ENCODE peak calls at places on chromosomes 4 and X, in six cellular contexts. K, S, Q, I, R and G are unnamed samples.

GRCh38 chrX:131816551-131817136 is 206.5 kb upstream of the STK26 start:
- DNase-seq in Q (no peak), K (peak; percentile 63), R (no peak), I (peak; percentile 14), S (peak; percentile 40), G (no peak)

GRCh38 chrX:151752847-151753246 is 18.3 kb downstream of the CNGA2 start:
- DNase-seq in K (peak; percentile 3), R (no peak), S (no peak), I (no peak), Q (no peak), G (no peak)

GRCh38 chrX:130081421-130082045 is 28.8 kb downstream of the ELF4 start:
- DNase-seq in R (no peak), Q (no peak), K (peak; percentile 52), I (no peak), S (no peak), G (no peak)

GRCh38 chrX:46662188-46662587 is 88.6 kb downstream of the CHST7 start:
- DNase-seq in Q (no peak), I (no peak), R (no peak), K (no peak), S (no peak), G (no peak)

GRCh38 chr4:149161247-149161646 is 654.4 kb downstream of the IQCM start:
- DNase-seq in R (no peak), S (peak; percentile 34), K (peak; percentile 27), Q (no peak), I (no peak), G (no peak)

GRCh38 chrX:104921606-104922205 is 298.8 kb downstream of the TEX13A start:
- DNase-seq in S (no peak), K (no peak), Q (no peak), R (no peak), I (no peak), G (no peak)

GRCh38 chr4:67327245-67327860 is 217.9 kb downstream of the CENPC start:
- DNase-seq in K (peak; percentile 54), I (peak; percentile 70), S (peak; percentile 72), Q (no peak), R (peak; percentile 60), G (peak; percentile 6)

GRCh38 chr4:6938237-6938636 is 28.6 kb downstream of the TBC1D14 start:
- DNase-seq in Q (no peak), S (no peak), R (no peak), I (no peak), K (peak; percentile 22), G (no peak)

GRCh38 chr4:8846046-8846720 is 25.5 kb downstream of the HMX1 start:
- DNase-seq in Q (no peak), S (no peak), R (no peak), K (no peak), I (no peak), G (no peak)

GRCh38 chrX:113369056-113369455 is 528.4 kb upstream of the AMOT start:
- DNase-seq in Q (no peak), R (no peak), I (no peak), K (no peak), S (no peak), G (no peak)

GRCh38 chr4:26263165-26263564 is 57.6 kb upstream of the RBPJ start:
- DNase-seq in K (no peak), Q (no peak), R (no peak), S (no peak), I (no peak), G (no peak)

GRCh38 chr4:59102311-59102710 is 1992.1 kb upstream of the IGFBP7 start:
- DNase-seq in S (no peak), Q (no peak), K (no peak), I (no peak), R (no peak), G (no peak)

GRCh38 chr4:61277785-61278184 is 77.7 kb downstream of the ADGRL3 start:
- DNase-seq in I (no peak), R (no peak), K (no peak), Q (no peak), S (no peak), G (no peak)

GRCh38 chr4:82139287-82139686 is 234.5 kb downstream of the HNRNPD start:
- DNase-seq in R (no peak), Q (no peak), I (no peak), S (no peak), K (no peak), G (no peak)

GRCh38 chr4:30875659-30876269 is 155.6 kb downstream of the PCDH7 start:
- DNase-seq in R (no peak), I (no peak), K (peak; percentile 11), Q (no peak), S (no peak), G (no peak)

GRCh38 chr4:144799486-144799885 is 153.5 kb downstream of the HHIP start:
- DNase-seq in K (no peak), I (no peak), S (no peak), R (no peak), Q (no peak), G (no peak)

GRCh38 chr4:113539408-113539807 is 222.1 kb downstream of the CAMK2D start:
- DNase-seq in K (peak; percentile 85), Q (no peak), S (peak; percentile 86), I (no peak), R (no peak), G (peak; percentile 49)